ENCODE peak calls at places on chromosomes 2 and 18, in four cellular contexts. One of them, this sample, is unnamed.

GRCh38 chr18:66495844-66496243 is 108.0 kb downstream of the CDH19 start:
- DNase-seq in spleen: no peak
- DNase-seq in HCT116: no peak
- DNase-seq in K562: peak; percentile 8
- DNase-seq in this sample: peak; percentile 51

GRCh38 chr18:58525517-58525916 is 103.4 kb downstream of the ALPK2 start:
- DNase-seq in spleen: no peak
- DNase-seq in HCT116: no peak
- DNase-seq in K562: no peak
- DNase-seq in this sample: no peak

GRCh38 chr2:236571161-236571560 is 1.5 kb downstream of the ACKR3 start:
- DNase-seq in spleen: no peak
- DNase-seq in HCT116: no peak
- DNase-seq in K562: no peak
- DNase-seq in this sample: no peak

GRCh38 chr2:69518836-69519235 is 81.6 kb upstream of the NFU1 start:
- DNase-seq in spleen: no peak
- DNase-seq in HCT116: no peak
- DNase-seq in K562: peak; percentile 61
- DNase-seq in this sample: peak; percentile 7

GRCh38 chr2:57180042-57180567 is 866.5 kb upstream of the VRK2 start:
- DNase-seq in spleen: no peak
- DNase-seq in HCT116: no peak
- DNase-seq in K562: no peak
- DNase-seq in this sample: no peak

GRCh38 chr18:58697131-58697530 is 25.9 kb downstream of the MALT1 start:
- DNase-seq in spleen: no peak
- DNase-seq in HCT116: no peak
- DNase-seq in K562: no peak
- DNase-seq in this sample: no peak

GRCh38 chr2:61470122-61470951 is 550 bp downstream of the USP34 start:
- DNase-seq in spleen: peak; percentile 96
- DNase-seq in HCT116: peak; percentile 48
- DNase-seq in K562: peak; percentile 92
- DNase-seq in this sample: peak; percentile 90

GRCh38 chr18:3605562-3606443 is 155.8 kb downstream of the TGIF1 start:
- DNase-seq in spleen: peak; percentile 49
- DNase-seq in HCT116: no peak
- DNase-seq in K562: peak; percentile 77
- DNase-seq in this sample: no peak

GRCh38 chr2:46769809-46770208 is 145.8 kb downstream of the MCFD2 start:
- DNase-seq in spleen: no peak
- DNase-seq in HCT116: no peak
- DNase-seq in K562: no peak
- DNase-seq in this sample: no peak

GRCh38 chr2:105274046-105274445 is 32.5 kb downstream of the GPR45 start:
- DNase-seq in spleen: no peak
- DNase-seq in HCT116: no peak
- DNase-seq in K562: no peak
- DNase-seq in this sample: no peak

GRCh38 chr2:222309361-222309760 is 10.6 kb upstream of the PAX3 start:
- DNase-seq in spleen: no peak
- DNase-seq in HCT116: no peak
- DNase-seq in K562: no peak
- DNase-seq in this sample: no peak

GRCh38 chr18:3115430-3116025 is 102.6 kb upstream of the LPIN2 start:
- DNase-seq in spleen: no peak
- DNase-seq in HCT116: no peak
- DNase-seq in K562: peak; percentile 23
- DNase-seq in this sample: no peak

GRCh38 chr2:8169443-8169842 is 512.4 kb upstream of the ID2 start:
- DNase-seq in spleen: no peak
- DNase-seq in HCT116: no peak
- DNase-seq in K562: no peak
- DNase-seq in this sample: no peak

GRCh38 chr2:89841476-89841840 is 1150.0 kb downstream of the RPIA start:
- DNase-seq in spleen: peak; percentile 57
- DNase-seq in HCT116: no peak
- DNase-seq in K562: no peak
- DNase-seq in this sample: no peak

GRCh38 chr2:152375174-152375573 is 40.2 kb downstream of the FMNL2 start:
- DNase-seq in spleen: no peak
- DNase-seq in HCT116: no peak
- DNase-seq in K562: no peak
- DNase-seq in this sample: no peak

GRCh38 chr2:120451334-120451733 is 105.4 kb downstream of the INHBB start:
- DNase-seq in spleen: peak; percentile 41
- DNase-seq in HCT116: no peak
- DNase-seq in K562: no peak
- DNase-seq in this sample: no peak

GRCh38 chr18:22348521-22349316 is 69.0 kb downstream of the CTAGE1 start:
- DNase-seq in spleen: peak; percentile 81
- DNase-seq in HCT116: no peak
- DNase-seq in K562: no peak
- DNase-seq in this sample: peak; percentile 61

GRCh38 chr2:38376346-38376682 is 759 bp downstream of the ATL2 start:
- DNase-seq in spleen: no peak
- DNase-seq in HCT116: peak; percentile 53
- DNase-seq in K562: peak; percentile 75
- DNase-seq in this sample: peak; percentile 61

GRCh38 chr18:28267878-28268625 is 91.1 kb upstream of the CDH2 start:
- DNase-seq in spleen: no peak
- DNase-seq in HCT116: no peak
- DNase-seq in K562: no peak
- DNase-seq in this sample: no peak

GRCh38 chr2:25222475-25223121 is 54.2 kb upstream of the POMC start:
- DNase-seq in spleen: no peak
- DNase-seq in HCT116: no peak
- DNase-seq in K562: peak; percentile 81
- DNase-seq in this sample: no peak
- TF ChIP-seq POLR2A in spleen: no peak
- TF ChIP-seq POLR2A in HCT116: no peak
- TF ChIP-seq POLR2A in K562: peak; percentile 48
- TF ChIP-seq POLR2A in this sample: no peak

GRCh38 chr2:231614559-231615057 is 21.9 kb downstream of the TEX44 start:
- DNase-seq in spleen: peak; percentile 85
- DNase-seq in HCT116: no peak
- DNase-seq in K562: no peak
- DNase-seq in this sample: no peak
- TF ChIP-seq POLR2AphosphoS5 in spleen: peak; percentile 86
- TF ChIP-seq POLR2AphosphoS5 in HCT116: no peak
- TF ChIP-seq POLR2AphosphoS5 in K562: no peak
- TF ChIP-seq POLR2AphosphoS5 in this sample: no peak

DNA sequence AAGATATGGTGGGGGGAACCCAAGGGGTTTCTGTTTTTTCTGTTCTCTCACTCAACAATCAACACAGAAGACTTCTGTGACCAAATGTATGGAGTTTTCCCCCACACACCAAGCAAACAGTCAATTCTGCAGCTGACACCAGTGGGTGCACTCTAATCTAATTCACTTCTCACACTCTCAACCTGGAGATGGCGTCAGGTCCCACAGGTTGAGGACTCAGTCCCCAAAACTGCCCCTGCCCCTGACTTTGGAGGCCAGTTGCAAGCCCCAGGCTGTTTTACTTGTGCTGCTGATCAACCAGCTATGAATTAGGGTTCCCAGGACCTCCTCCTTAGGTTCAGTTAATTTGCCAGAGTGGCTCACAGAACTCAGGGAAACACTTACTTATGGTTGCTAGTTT is 6.2 kb downstream of the RNU2-63P start:
- DNase-seq in spleen: no peak
- DNase-seq in HCT116: no peak
- DNase-seq in K562: no peak
- DNase-seq in this sample: no peak
- TF ChIP-seq CTCF in spleen: no peak
- TF ChIP-seq CTCF in HCT116: no peak
- TF ChIP-seq CTCF in K562: no peak
- TF ChIP-seq CTCF in this sample: no peak

DNA sequence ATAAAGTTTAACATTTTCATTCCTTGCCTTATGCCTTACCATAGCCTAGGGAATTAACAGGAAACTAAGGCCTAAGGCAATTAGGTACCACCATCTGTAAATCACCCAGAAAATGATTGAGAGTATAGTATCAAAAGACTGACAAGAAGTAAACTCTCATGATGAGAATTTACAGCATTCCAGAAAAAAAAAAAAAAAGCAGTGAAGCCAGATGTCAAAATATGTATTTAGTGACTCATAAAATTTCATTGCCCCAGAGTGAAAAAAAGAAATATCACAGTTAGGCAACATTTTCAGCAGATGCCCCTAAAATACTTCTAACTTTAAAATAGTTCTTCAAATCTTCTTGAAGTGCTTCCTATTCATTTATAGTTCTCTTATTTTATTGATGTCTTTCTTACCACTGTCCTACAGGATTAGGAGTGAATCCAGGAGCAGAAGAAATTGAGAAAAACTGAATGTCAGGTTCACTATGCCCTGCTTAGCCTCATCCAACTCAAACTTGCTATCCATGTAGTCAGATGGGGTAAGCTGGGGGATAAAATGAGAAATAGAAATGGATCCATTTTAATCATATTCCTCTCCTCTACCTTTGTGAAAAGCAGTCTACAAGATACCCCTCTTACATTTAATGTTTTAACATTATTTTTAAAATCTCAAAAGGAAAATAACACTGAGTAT is 57.3 kb upstream of the TANK start:
- DNase-seq in spleen: no peak
- DNase-seq in HCT116: no peak
- DNase-seq in K562: no peak
- DNase-seq in this sample: no peak
- TF ChIP-seq POLR2A in spleen: no peak
- TF ChIP-seq POLR2A in HCT116: no peak
- TF ChIP-seq POLR2A in K562: no peak
- TF ChIP-seq POLR2A in this sample: no peak

GRCh38 chr18:74806700-74807416 is 209.2 kb downstream of the ZNF407 start:
- DNase-seq in spleen: no peak
- DNase-seq in HCT116: peak; percentile 77
- DNase-seq in K562: no peak
- DNase-seq in this sample: no peak
- TF ChIP-seq POLR2AphosphoS5 in spleen: no peak
- TF ChIP-seq POLR2AphosphoS5 in HCT116: no peak
- TF ChIP-seq POLR2AphosphoS5 in K562: no peak
- TF ChIP-seq POLR2AphosphoS5 in this sample: no peak

DNA sequence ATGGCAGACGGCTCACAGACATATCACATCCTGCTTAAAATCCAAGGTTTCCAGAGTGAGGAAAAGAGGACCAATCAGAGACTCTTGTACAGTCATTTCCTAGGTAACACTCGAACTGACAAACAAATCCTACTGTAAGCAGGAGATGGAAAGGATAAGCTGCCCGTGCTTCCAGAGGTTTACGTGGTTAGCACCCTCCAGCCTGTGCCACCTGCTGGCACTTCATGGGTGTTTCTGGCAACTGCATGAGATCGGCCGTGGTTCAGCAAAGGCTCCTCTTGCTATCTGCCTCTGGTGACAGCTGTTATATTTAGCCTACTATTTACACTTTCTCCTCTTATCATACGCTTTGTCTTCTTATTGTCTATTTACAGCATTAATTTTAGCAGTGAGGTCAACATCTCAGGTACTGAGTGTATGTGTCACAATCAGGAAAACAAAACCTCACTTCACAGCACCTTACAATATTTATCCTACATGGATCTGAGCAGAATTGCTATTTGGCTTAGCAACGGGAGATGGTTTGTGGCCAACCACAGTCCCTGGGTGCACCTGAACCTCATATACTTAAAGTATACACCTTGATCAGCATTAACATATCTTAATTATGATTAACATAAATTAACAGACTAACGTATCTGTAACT is 226.9 kb downstream of the TMEM163 start:
- DNase-seq in spleen: no peak
- DNase-seq in HCT116: peak; percentile 37
- DNase-seq in K562: no peak
- DNase-seq in this sample: no peak
- TF ChIP-seq CTCF in spleen: no peak
- TF ChIP-seq CTCF in HCT116: peak; percentile 47
- TF ChIP-seq CTCF in K562: no peak
- TF ChIP-seq CTCF in this sample: no peak

This sample was measured in prostate gland.